ENCODE peak calls at places on chromosomes 2 and 18, in six cellular contexts. I, G, E, B, V and Z are unnamed samples.

GRCh38 chr2:26590960-26591618 is 50.1 kb downstream of the CIB4 start:
- DNase-seq in I (no peak), G (no peak), E (no peak), B (no peak), V (no peak), Z (no peak)

GRCh38 chr18:37407571-37407970 is 158.0 kb downstream of the CELF4 start:
- DNase-seq in I (no peak), G (no peak), E (no peak), B (no peak), V (no peak), Z (no peak)

GRCh38 chr2:10486601-10487079 is 38.5 kb upstream of the ODC1 start:
- DNase-seq in I (peak; percentile 87), G (no peak), E (no peak), B (no peak), V (peak; percentile 12), Z (no peak)

GRCh38 chr2:157839162-157839801 is 36.8 kb downstream of the ACVR1 start:
- DNase-seq in I (no peak), G (no peak), E (no peak), B (no peak), V (no peak), Z (no peak)

GRCh38 chr18:36769172-36769571 is 59.6 kb downstream of the TPGS2 start:
- DNase-seq in I (no peak), G (no peak), E (no peak), B (no peak), V (no peak), Z (no peak)

GRCh38 chr2:115560671-115561070 is 1118.2 kb downstream of the DPP10 start:
- DNase-seq in I (no peak), G (no peak), E (no peak), B (no peak), V (no peak), Z (no peak)

GRCh38 chr2:118973542-118973951 is 31.6 kb downstream of the MARCO start:
- DNase-seq in I (no peak), G (no peak), E (no peak), B (no peak), V (no peak), Z (no peak)

GRCh38 chr2:170530284-170530745 is 184.8 kb upstream of the SP5 start:
- DNase-seq in I (peak; percentile 80), G (peak; percentile 57), E (no peak), B (no peak), V (peak; percentile 54), Z (no peak)

GRCh38 chr18:55982992-55983391 is 395.0 kb upstream of the TCF4 start:
- DNase-seq in I (no peak), G (no peak), E (no peak), B (no peak), V (no peak), Z (no peak)